ENCODE peak calls at places on chromosome 19, in four cellular contexts. One of them, this sample, is unnamed.
A peak's percentile ranks its signal among the peaks of the same experiment; 100 is the strongest.

GRCh38 chr19:8438236-8438635 is 6.5 kb upstream of the HNRNPM start:
- DNase-seq in body of pancreas: no peak
- DNase-seq in CD8-positive, alpha-beta memory T cell: no peak
- DNase-seq in SK-N-MC: no peak
- DNase-seq in this sample: no peak

GRCh38 chr19:46660601-46661019 is 372 bp downstream of the DACT3 start:
- DNase-seq in SK-N-MC: no peak
- DNase-seq in CD8-positive, alpha-beta memory T cell: no peak
- DNase-seq in body of pancreas: no peak
- DNase-seq in this sample: peak; percentile 24

GRCh38 chr19:46082728-46083050 is 41.8 kb downstream of the IGFL3 start:
- DNase-seq in SK-N-MC: no peak
- DNase-seq in body of pancreas: no peak
- DNase-seq in CD8-positive, alpha-beta memory T cell: no peak
- DNase-seq in this sample: no peak

GRCh38 chr19:17847538-17848366 is at the start of gene JAK3:
- DNase-seq in CD8-positive, alpha-beta memory T cell: peak; percentile 89
- DNase-seq in SK-N-MC: no peak
- DNase-seq in body of pancreas: peak; percentile 43
- DNase-seq in this sample: peak; percentile 51

GRCh38 chr19:1445932-1446712 is 3.8 kb upstream of the APC2 start:
- DNase-seq in SK-N-MC: no peak
- DNase-seq in body of pancreas: no peak
- DNase-seq in CD8-positive, alpha-beta memory T cell: no peak
- DNase-seq in this sample: no peak

GRCh38 chr19:14265285-14266036 is 59.5 kb upstream of the ADGRL1 start:
- DNase-seq in CD8-positive, alpha-beta memory T cell: no peak
- DNase-seq in SK-N-MC: no peak
- DNase-seq in body of pancreas: no peak
- DNase-seq in this sample: no peak

GRCh38 chr19:4089946-4090345 is 23.2 kb upstream of the ZBTB7A start:
- DNase-seq in body of pancreas: no peak
- DNase-seq in SK-N-MC: no peak
- DNase-seq in CD8-positive, alpha-beta memory T cell: no peak
- DNase-seq in this sample: no peak

GRCh38 chr19:11324748-11325389 is 14.6 kb downstream of the RAB3D start:
- DNase-seq in SK-N-MC: no peak
- DNase-seq in body of pancreas: no peak
- DNase-seq in CD8-positive, alpha-beta memory T cell: no peak
- DNase-seq in this sample: no peak

GRCh38 chr19:343941-344624 is 513 bp downstream of the MIER2 start:
- DNase-seq in SK-N-MC: no peak
- DNase-seq in body of pancreas: no peak
- DNase-seq in CD8-positive, alpha-beta memory T cell: no peak
- DNase-seq in this sample: no peak

GRCh38 chr19:5826531-5827341 is 12.8 kb downstream of the FUT6 start:
- DNase-seq in SK-N-MC: no peak
- DNase-seq in body of pancreas: peak; percentile 94
- DNase-seq in CD8-positive, alpha-beta memory T cell: peak; percentile 55
- DNase-seq in this sample: no peak

GRCh38 chr19:40962460-40962961 is 28.6 kb upstream of the CYP2B6 start:
- DNase-seq in body of pancreas: no peak
- DNase-seq in CD8-positive, alpha-beta memory T cell: no peak
- DNase-seq in SK-N-MC: no peak
- DNase-seq in this sample: no peak

GRCh38 chr19:12611361-12611699 is 610 bp downstream of the ZNF791 start:
- DNase-seq in body of pancreas: peak; percentile 75
- DNase-seq in CD8-positive, alpha-beta memory T cell: no peak
- DNase-seq in SK-N-MC: peak; percentile 32
- DNase-seq in this sample: peak; percentile 70

GRCh38 chr19:45863840-45864628 is at the start of gene FOXA3:
- DNase-seq in SK-N-MC: no peak
- DNase-seq in CD8-positive, alpha-beta memory T cell: peak; percentile 71
- DNase-seq in body of pancreas: peak; percentile 82
- DNase-seq in this sample: peak; percentile 40

GRCh38 chr19:6161271-6161850 is 25.9 kb downstream of the ACSBG2 start:
- DNase-seq in body of pancreas: peak; percentile 13
- DNase-seq in CD8-positive, alpha-beta memory T cell: peak; percentile 62
- DNase-seq in SK-N-MC: peak; percentile 77
- DNase-seq in this sample: peak; percentile 16

GRCh38 chr19:35718345-35719041 is 690 bp downstream of the KMT2B start:
- DNase-seq in body of pancreas: peak; percentile 61
- DNase-seq in CD8-positive, alpha-beta memory T cell: peak; percentile 66
- DNase-seq in SK-N-MC: no peak
- DNase-seq in this sample: no peak

This sample was measured in mucosa of gallbladder.